ENCODE peak calls at places on chromosomes 13 and 19, in nine cellular contexts. One of them, this sample, is unnamed.

GRCh38 chr13:113121928-113122420 is 625 bp upstream of the F10 start:
- DNase-seq in PC-3: no peak
- DNase-seq in fibroblast of the aortic adventitia: no peak
- DNase-seq in dorsolateral prefrontal cortex: peak; percentile 9
- DNase-seq in brain microvascular endothelial cell: no peak
- DNase-seq in fibroblast of pulmonary artery: no peak
- DNase-seq in astrocyte: no peak
- DNase-seq in CD8-positive, alpha-beta T cell: no peak
- DNase-seq in GM23338: no peak
- DNase-seq in this sample: no peak

GRCh38 chr13:73702419-73703071 is 431.7 kb downstream of the KLF12 start:
- DNase-seq in PC-3: peak; percentile 45
- DNase-seq in fibroblast of the aortic adventitia: no peak
- DNase-seq in dorsolateral prefrontal cortex: no peak
- DNase-seq in brain microvascular endothelial cell: no peak
- DNase-seq in fibroblast of pulmonary artery: no peak
- DNase-seq in astrocyte: no peak
- DNase-seq in CD8-positive, alpha-beta T cell: no peak
- DNase-seq in GM23338: peak; percentile 21
- DNase-seq in this sample: no peak

GRCh38 chr19:18107235-18108083 is 9.9 kb downstream of the MAST3 start:
- DNase-seq in PC-3: no peak
- DNase-seq in fibroblast of the aortic adventitia: no peak
- DNase-seq in dorsolateral prefrontal cortex: no peak
- DNase-seq in brain microvascular endothelial cell: no peak
- DNase-seq in fibroblast of pulmonary artery: no peak
- DNase-seq in astrocyte: no peak
- DNase-seq in CD8-positive, alpha-beta T cell: no peak
- DNase-seq in GM23338: no peak
- DNase-seq in this sample: no peak

GRCh38 chr19:18340237-18340989 is at the start of gene PGPEP1:
- DNase-seq in PC-3: peak; percentile 67
- DNase-seq in fibroblast of the aortic adventitia: peak; percentile 49
- DNase-seq in dorsolateral prefrontal cortex: peak; percentile 50
- DNase-seq in brain microvascular endothelial cell: no peak
- DNase-seq in fibroblast of pulmonary artery: peak; percentile 61
- DNase-seq in astrocyte: peak; percentile 16
- DNase-seq in CD8-positive, alpha-beta T cell: peak; percentile 52
- DNase-seq in GM23338: peak; percentile 87
- DNase-seq in this sample: no peak

GRCh38 chr19:43229315-43229714 is 23.9 kb upstream of the PSG4 start:
- DNase-seq in PC-3: peak; percentile 50
- DNase-seq in fibroblast of the aortic adventitia: peak; percentile 39
- DNase-seq in dorsolateral prefrontal cortex: no peak
- DNase-seq in brain microvascular endothelial cell: peak; percentile 25
- DNase-seq in fibroblast of pulmonary artery: peak; percentile 7
- DNase-seq in astrocyte: peak; percentile 12
- DNase-seq in CD8-positive, alpha-beta T cell: no peak
- DNase-seq in GM23338: peak; percentile 52
- DNase-seq in this sample: no peak

GRCh38 chr13:60655268-60655667 is 258.2 kb downstream of the TDRD3 start:
- DNase-seq in PC-3: no peak
- DNase-seq in fibroblast of the aortic adventitia: no peak
- DNase-seq in dorsolateral prefrontal cortex: no peak
- DNase-seq in brain microvascular endothelial cell: no peak
- DNase-seq in fibroblast of pulmonary artery: no peak
- DNase-seq in astrocyte: no peak
- DNase-seq in CD8-positive, alpha-beta T cell: no peak
- DNase-seq in GM23338: no peak
- DNase-seq in this sample: no peak

GRCh38 chr13:40379794-40380608 is 286.4 kb downstream of the FOXO1 start:
- DNase-seq in PC-3: no peak
- DNase-seq in fibroblast of the aortic adventitia: no peak
- DNase-seq in dorsolateral prefrontal cortex: no peak
- DNase-seq in brain microvascular endothelial cell: no peak
- DNase-seq in fibroblast of pulmonary artery: no peak
- DNase-seq in astrocyte: no peak
- DNase-seq in CD8-positive, alpha-beta T cell: no peak
- DNase-seq in GM23338: peak; percentile 72
- DNase-seq in this sample: no peak

GRCh38 chr13:100944791-100945345 is 270.3 kb upstream of the TMTC4 start:
- DNase-seq in PC-3: no peak
- DNase-seq in fibroblast of the aortic adventitia: no peak
- DNase-seq in dorsolateral prefrontal cortex: no peak
- DNase-seq in brain microvascular endothelial cell: no peak
- DNase-seq in fibroblast of pulmonary artery: no peak
- DNase-seq in astrocyte: no peak
- DNase-seq in CD8-positive, alpha-beta T cell: no peak
- DNase-seq in GM23338: no peak
- DNase-seq in this sample: no peak

GRCh38 chr19:55809381-55810058 is 22.3 kb downstream of the NLRP11 start:
- DNase-seq in PC-3: peak; percentile 80
- DNase-seq in fibroblast of the aortic adventitia: peak; percentile 15
- DNase-seq in dorsolateral prefrontal cortex: peak; percentile 27
- DNase-seq in brain microvascular endothelial cell: peak; percentile 32
- DNase-seq in fibroblast of pulmonary artery: peak; percentile 53
- DNase-seq in astrocyte: no peak
- DNase-seq in CD8-positive, alpha-beta T cell: no peak
- DNase-seq in GM23338: peak; percentile 80
- DNase-seq in this sample: peak; percentile 35

GRCh38 chr19:18608805-18609716 is 2.5 kb upstream of the CRLF1 start:
- DNase-seq in PC-3: no peak
- DNase-seq in fibroblast of the aortic adventitia: no peak
- DNase-seq in dorsolateral prefrontal cortex: no peak
- DNase-seq in brain microvascular endothelial cell: no peak
- DNase-seq in fibroblast of pulmonary artery: no peak
- DNase-seq in astrocyte: no peak
- DNase-seq in CD8-positive, alpha-beta T cell: no peak
- DNase-seq in GM23338: no peak
- DNase-seq in this sample: no peak

GRCh38 chr19:42529248-42529764 is 1.0 kb upstream of the CEACAM1 start:
- DNase-seq in PC-3: peak; percentile 71
- DNase-seq in fibroblast of the aortic adventitia: peak; percentile 49
- DNase-seq in dorsolateral prefrontal cortex: peak; percentile 79
- DNase-seq in brain microvascular endothelial cell: peak; percentile 30
- DNase-seq in fibroblast of pulmonary artery: peak; percentile 73
- DNase-seq in astrocyte: no peak
- DNase-seq in CD8-positive, alpha-beta T cell: peak; percentile 53
- DNase-seq in GM23338: peak; percentile 69
- DNase-seq in this sample: peak; percentile 2

GRCh38 chr19:4969772-4970531 is 1.0 kb downstream of the KDM4B start:
- DNase-seq in PC-3: peak; percentile 51
- DNase-seq in fibroblast of the aortic adventitia: peak; percentile 30
- DNase-seq in dorsolateral prefrontal cortex: no peak
- DNase-seq in brain microvascular endothelial cell: no peak
- DNase-seq in fibroblast of pulmonary artery: no peak
- DNase-seq in astrocyte: no peak
- DNase-seq in CD8-positive, alpha-beta T cell: no peak
- DNase-seq in GM23338: peak; percentile 32
- DNase-seq in this sample: no peak

GRCh38 chr13:94784066-94784465 is 71.7 kb upstream of the SOX21 start:
- DNase-seq in PC-3: no peak
- DNase-seq in fibroblast of the aortic adventitia: peak; percentile 49
- DNase-seq in dorsolateral prefrontal cortex: no peak
- DNase-seq in brain microvascular endothelial cell: peak; percentile 20
- DNase-seq in fibroblast of pulmonary artery: peak; percentile 81
- DNase-seq in astrocyte: peak; percentile 85
- DNase-seq in CD8-positive, alpha-beta T cell: no peak
- DNase-seq in GM23338: no peak
- DNase-seq in this sample: peak; percentile 1

GRCh38 chr13:59750860-59751259 is 412.9 kb downstream of the DIAPH3 start:
- DNase-seq in PC-3: no peak
- DNase-seq in fibroblast of the aortic adventitia: peak; percentile 53
- DNase-seq in dorsolateral prefrontal cortex: peak; percentile 40
- DNase-seq in brain microvascular endothelial cell: peak; percentile 80
- DNase-seq in fibroblast of pulmonary artery: peak; percentile 67
- DNase-seq in astrocyte: peak; percentile 81
- DNase-seq in CD8-positive, alpha-beta T cell: no peak
- DNase-seq in GM23338: peak; percentile 95
- DNase-seq in this sample: peak; percentile 58

GRCh38 chr19:16627194-16627927 is 643 bp downstream of the MED26 start:
- DNase-seq in PC-3: no peak
- DNase-seq in fibroblast of the aortic adventitia: no peak
- DNase-seq in dorsolateral prefrontal cortex: no peak
- DNase-seq in brain microvascular endothelial cell: no peak
- DNase-seq in fibroblast of pulmonary artery: no peak
- DNase-seq in astrocyte: no peak
- DNase-seq in CD8-positive, alpha-beta T cell: peak; percentile 6
- DNase-seq in GM23338: no peak
- DNase-seq in this sample: no peak

GRCh38 chr13:77583551-77583950 is 48.0 kb downstream of the SCEL start:
- DNase-seq in PC-3: no peak
- DNase-seq in fibroblast of the aortic adventitia: no peak
- DNase-seq in dorsolateral prefrontal cortex: no peak
- DNase-seq in brain microvascular endothelial cell: no peak
- DNase-seq in fibroblast of pulmonary artery: no peak
- DNase-seq in astrocyte: no peak
- DNase-seq in CD8-positive, alpha-beta T cell: no peak
- DNase-seq in GM23338: no peak
- DNase-seq in this sample: no peak

GRCh38 chr13:72163671-72164070 is 296.7 kb upstream of the DACH1 start:
- DNase-seq in PC-3: peak; percentile 52
- DNase-seq in fibroblast of the aortic adventitia: no peak
- DNase-seq in dorsolateral prefrontal cortex: no peak
- DNase-seq in brain microvascular endothelial cell: no peak
- DNase-seq in fibroblast of pulmonary artery: no peak
- DNase-seq in astrocyte: peak; percentile 31
- DNase-seq in CD8-positive, alpha-beta T cell: no peak
- DNase-seq in GM23338: peak; percentile 5
- DNase-seq in this sample: no peak

GRCh38 chr19:53537126-53537522 is 821 bp upstream of the ZNF331 start:
- DNase-seq in PC-3: no peak
- DNase-seq in fibroblast of the aortic adventitia: no peak
- DNase-seq in dorsolateral prefrontal cortex: no peak
- DNase-seq in brain microvascular endothelial cell: no peak
- DNase-seq in fibroblast of pulmonary artery: no peak
- DNase-seq in astrocyte: no peak
- DNase-seq in CD8-positive, alpha-beta T cell: no peak
- DNase-seq in GM23338: no peak
- DNase-seq in this sample: no peak
- H3K4me3 ChIP-seq in PC-3: peak overlapping the region; percentile 77
- H3K4me3 ChIP-seq in fibroblast of the aortic adventitia: peak overlapping the region; percentile 80
- H3K4me3 ChIP-seq in dorsolateral prefrontal cortex: peak overlapping the region; percentile 67
- H3K4me3 ChIP-seq in brain microvascular endothelial cell: peak overlapping the region; percentile 73
- H3K4me3 ChIP-seq in fibroblast of pulmonary artery: peak overlapping the region; percentile 64
- H3K4me3 ChIP-seq in astrocyte: peak overlapping the region; percentile 79
- H3K4me3 ChIP-seq in CD8-positive, alpha-beta T cell: peak overlapping the region; percentile 40
- H3K4me3 ChIP-seq in GM23338: peak overlapping the region; percentile 71
- H3K4me3 ChIP-seq in this sample: peak overlapping the region; percentile 72

DNA sequence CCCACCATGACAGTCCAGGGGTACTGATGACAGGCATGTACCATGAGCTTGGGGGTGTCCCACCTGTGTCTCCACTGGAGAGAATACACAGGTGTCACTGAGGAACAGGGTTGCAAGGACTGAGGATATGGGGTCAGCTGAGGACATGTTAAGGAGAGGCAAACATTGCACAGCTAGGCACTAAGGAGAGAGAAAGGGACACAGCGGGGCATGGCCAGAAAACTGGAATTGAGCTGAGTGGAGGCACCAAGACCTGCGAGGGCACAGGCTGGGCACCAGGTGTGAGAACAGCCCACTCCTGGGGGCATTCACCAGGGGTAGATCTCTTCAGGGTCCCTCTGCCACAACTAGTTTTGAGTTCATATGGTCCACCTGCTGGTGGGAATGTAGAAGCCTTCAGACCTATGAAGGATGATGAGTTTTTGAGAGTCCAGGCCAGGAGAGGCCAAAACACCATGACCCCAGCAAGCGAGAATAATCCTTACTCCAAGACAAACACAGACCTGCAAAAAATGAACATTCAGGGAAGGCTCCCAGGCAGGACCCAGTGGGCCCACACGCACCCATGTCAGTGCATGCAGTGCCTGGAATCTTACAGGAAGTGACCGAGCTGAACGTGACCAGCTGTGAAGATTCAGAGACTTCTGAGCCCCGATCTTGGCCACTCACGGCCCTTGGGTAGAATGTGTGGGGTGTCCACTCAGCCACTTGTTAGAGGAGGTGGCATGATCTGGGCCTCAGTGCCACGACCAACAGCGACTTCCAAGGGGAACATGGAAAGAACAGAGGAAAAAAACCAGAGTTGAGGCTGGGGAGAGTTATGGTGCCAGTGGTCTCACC is 1.4 kb upstream of the ZNF584 start:
- DNase-seq in PC-3: no peak
- DNase-seq in fibroblast of the aortic adventitia: no peak
- DNase-seq in dorsolateral prefrontal cortex: no peak
- DNase-seq in brain microvascular endothelial cell: no peak
- DNase-seq in fibroblast of pulmonary artery: no peak
- DNase-seq in astrocyte: no peak
- DNase-seq in CD8-positive, alpha-beta T cell: no peak
- DNase-seq in GM23338: peak; percentile 52
- DNase-seq in this sample: no peak
- TF ChIP-seq CTCF in PC-3: peak; percentile 71
- TF ChIP-seq CTCF in fibroblast of the aortic adventitia: peak; percentile 33
- TF ChIP-seq CTCF in dorsolateral prefrontal cortex: no peak
- TF ChIP-seq CTCF in brain microvascular endothelial cell: peak; percentile 53
- TF ChIP-seq CTCF in fibroblast of pulmonary artery: peak; percentile 42
- TF ChIP-seq CTCF in astrocyte: peak; percentile 20
- TF ChIP-seq CTCF in CD8-positive, alpha-beta T cell: no peak
- TF ChIP-seq CTCF in GM23338: peak; percentile 46
- TF ChIP-seq CTCF in this sample: peak; percentile 41

GRCh38 chr19:34577056-34577455 is 95.5 kb downstream of the WTIP start:
- DNase-seq in PC-3: no peak
- DNase-seq in fibroblast of the aortic adventitia: no peak
- DNase-seq in dorsolateral prefrontal cortex: no peak
- DNase-seq in brain microvascular endothelial cell: no peak
- DNase-seq in fibroblast of pulmonary artery: no peak
- DNase-seq in astrocyte: no peak
- DNase-seq in CD8-positive, alpha-beta T cell: no peak
- DNase-seq in GM23338: peak; percentile 36
- DNase-seq in this sample: no peak
- H3K4me3 ChIP-seq in PC-3: no peak overlapping the region
- H3K4me3 ChIP-seq in fibroblast of the aortic adventitia: no peak overlapping the region
- H3K4me3 ChIP-seq in dorsolateral prefrontal cortex: no peak overlapping the region
- H3K4me3 ChIP-seq in brain microvascular endothelial cell: no peak overlapping the region
- H3K4me3 ChIP-seq in fibroblast of pulmonary artery: no peak overlapping the region
- H3K4me3 ChIP-seq in astrocyte: no peak overlapping the region
- H3K4me3 ChIP-seq in CD8-positive, alpha-beta T cell: no peak overlapping the region
- H3K4me3 ChIP-seq in GM23338: peak overlapping the region; percentile 77
- H3K4me3 ChIP-seq in this sample: no peak overlapping the region

DNA sequence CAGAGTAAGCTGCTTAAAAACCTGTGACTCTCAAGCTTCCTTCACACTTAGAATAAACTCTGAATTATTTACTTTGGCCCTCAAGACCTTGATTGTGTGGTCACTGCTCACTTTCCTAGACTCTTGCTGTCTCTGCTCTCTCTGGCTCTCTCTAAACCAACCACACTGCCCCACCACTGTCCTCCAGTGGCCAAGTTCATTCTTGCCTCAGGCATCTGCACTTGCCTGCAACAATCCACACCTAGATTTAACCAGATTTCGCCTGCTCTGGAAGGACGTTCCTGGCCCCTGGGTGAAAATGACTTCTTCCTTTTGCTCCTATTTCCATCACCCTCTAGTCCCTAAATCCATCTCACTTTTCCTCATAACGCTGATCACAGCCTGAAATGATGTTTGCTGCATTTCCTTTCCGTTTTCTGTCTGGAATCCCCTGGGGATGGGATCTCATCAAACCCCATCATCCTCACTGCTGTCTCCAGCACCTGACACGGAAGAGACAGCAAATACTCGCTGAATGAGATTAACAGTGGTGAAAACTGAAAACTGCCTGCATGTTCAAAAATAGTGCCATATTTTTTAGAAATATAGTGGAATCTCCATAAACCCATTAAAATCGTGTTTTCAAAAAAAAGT is 232.6 kb downstream of the UQCRFS1 start:
- DNase-seq in PC-3: no peak
- DNase-seq in fibroblast of the aortic adventitia: peak; percentile 81
- DNase-seq in dorsolateral prefrontal cortex: no peak
- DNase-seq in brain microvascular endothelial cell: peak; percentile 45
- DNase-seq in fibroblast of pulmonary artery: peak; percentile 42
- DNase-seq in astrocyte: no peak
- DNase-seq in CD8-positive, alpha-beta T cell: no peak
- DNase-seq in GM23338: peak; percentile 70
- DNase-seq in this sample: peak; percentile 40
- TF ChIP-seq CTCF in PC-3: no peak
- TF ChIP-seq CTCF in fibroblast of the aortic adventitia: peak; percentile 97
- TF ChIP-seq CTCF in dorsolateral prefrontal cortex: no peak
- TF ChIP-seq CTCF in brain microvascular endothelial cell: peak; percentile 56
- TF ChIP-seq CTCF in fibroblast of pulmonary artery: peak; percentile 51
- TF ChIP-seq CTCF in astrocyte: no peak
- TF ChIP-seq CTCF in CD8-positive, alpha-beta T cell: no peak
- TF ChIP-seq CTCF in GM23338: peak; percentile 49
- TF ChIP-seq CTCF in this sample: peak; percentile 94